ENCODE peak calls at places on chromosomes 12 and 14, in ten cellular contexts. V, G, U, P, R, I, Y, Q, H and W are unnamed samples.

GRCh38 chr12:117521327-117521726 is 159.9 kb upstream of the NOS1 start:
- DNase-seq in V (no peak), G (no peak), U (no peak), P (no peak), R (no peak), I (no peak), Y (no peak), Q (no peak), H (no peak), W (no peak)

GRCh38 chr14:76323331-76324050 is 52.4 kb upstream of the ESRRB start:
- DNase-seq in V (no peak), G (no peak), U (no peak), P (no peak), R (no peak), I (no peak), Y (no peak), Q (no peak), H (no peak), W (no peak)

GRCh38 chr12:31007636-31008175 is 66.0 kb upstream of the DDX11 start:
- DNase-seq in V (no peak), G (no peak), U (no peak), P (no peak), R (no peak), I (no peak), Y (no peak), Q (no peak), H (no peak), W (peak; percentile 43)

GRCh38 chr14:28307506-28307905 is 459.1 kb upstream of the FOXG1 start:
- DNase-seq in V (no peak), G (no peak), U (no peak), P (no peak), R (no peak), I (no peak), Y (no peak), Q (no peak), H (no peak), W (no peak)

GRCh38 chr12:130353081-130353480 is 15.4 kb downstream of the PIWIL1 start:
- DNase-seq in V (no peak), G (no peak), U (no peak), P (no peak), R (no peak), I (no peak), Y (no peak), Q (no peak), H (no peak), W (no peak)

GRCh38 chr14:20657216-20658211 is 16.0 kb upstream of the OR6S1 start:
- DNase-seq in V (no peak), G (no peak), U (no peak), P (peak; percentile 17), R (peak; percentile 70), I (no peak), Y (peak; percentile 36), Q (no peak), H (no peak), W (peak; percentile 52)

GRCh38 chr14:23577710-23578392 is 739 bp downstream of the JPH4 start:
- DNase-seq in V (no peak), G (no peak), U (no peak), P (no peak), R (peak; percentile 10), I (no peak), Y (no peak), Q (no peak), H (no peak), W (no peak)

GRCh38 chr12:39777465-39777864 is 157.9 kb upstream of the ABCD2 start:
- DNase-seq in V (no peak), G (no peak), U (no peak), P (no peak), R (no peak), I (no peak), Y (no peak), Q (no peak), H (no peak), W (peak; percentile 69)

GRCh38 chr12:91921555-91921954 is 224.1 kb downstream of the BTG1 start:
- DNase-seq in V (no peak), G (no peak), U (no peak), P (no peak), R (no peak), I (no peak), Y (no peak), Q (no peak), H (no peak), W (no peak)

GRCh38 chr12:86006727-86007126 is 132.6 kb downstream of the NTS start:
- DNase-seq in V (no peak), G (no peak), U (no peak), P (no peak), R (no peak), I (no peak), Y (no peak), Q (no peak), H (no peak), W (no peak)

GRCh38 chr14:23352506-23353432 is at the start of gene SLC22A17:
- DNase-seq in V (peak; percentile 43), G (peak; percentile 64), U (no peak), P (peak; percentile 77), R (peak; percentile 93), I (peak; percentile 95), Y (peak; percentile 63), Q (no peak), H (peak; percentile 90), W (peak; percentile 79)

GRCh38 chr12:105803292-105803691 is 335.5 kb downstream of the NUAK1 start:
- DNase-seq in V (no peak), G (no peak), U (no peak), P (no peak), R (no peak), I (no peak), Y (no peak), Q (no peak), H (no peak), W (no peak)

GRCh38 chr12:131783915-131784541 is 44.2 kb upstream of the MMP17 start:
- DNase-seq in V (no peak), G (no peak), U (peak; percentile 83), P (no peak), R (no peak), I (no peak), Y (no peak), Q (no peak), H (no peak), W (no peak)

GRCh38 chr14:72710212-72710611 is 183.7 kb downstream of the DPF3 start:
- DNase-seq in V (no peak), G (no peak), U (no peak), P (no peak), R (no peak), I (no peak), Y (no peak), Q (no peak), H (no peak), W (no peak)

GRCh38 chr12:121905746-121906145 is 12.6 kb upstream of the CFAP251 start:
- DNase-seq in V (no peak), G (no peak), U (no peak), P (no peak), R (peak; percentile 34), I (no peak), Y (no peak), Q (no peak), H (no peak), W (no peak)

GRCh38 chr12:115930336-115930735 is 347.2 kb downstream of the MED13L start:
- DNase-seq in V (no peak), G (no peak), U (no peak), P (no peak), R (no peak), I (no peak), Y (no peak), Q (no peak), H (no peak), W (no peak)

GRCh38 chr12:92030618-92031017 is 115.0 kb downstream of the BTG1 start:
- DNase-seq in V (peak; percentile 22), G (no peak), U (no peak), P (peak; percentile 47), R (peak; percentile 28), I (no peak), Y (peak; percentile 21), Q (peak; percentile 33), H (no peak), W (peak; percentile 74)

GRCh38 chr12:14416658-14417057 is 51.2 kb downstream of the ATF7IP start:
- DNase-seq in V (no peak), G (no peak), U (no peak), P (no peak), R (peak; percentile 46), I (no peak), Y (no peak), Q (peak; percentile 90), H (peak; percentile 7), W (no peak)

GRCh38 chr12:113306382-113306781 is 28.5 kb downstream of the SLC8B1 start:
- DNase-seq in V (no peak), G (no peak), U (no peak), P (no peak), R (no peak), I (no peak), Y (no peak), Q (no peak), H (no peak), W (no peak)

GRCh38 chr12:119171266-119171665 is 7.5 kb upstream of the HSPB8 start:
- DNase-seq in V (no peak), G (no peak), U (no peak), P (no peak), R (no peak), I (no peak), Y (no peak), Q (no peak), H (no peak), W (no peak)

GRCh38 chr12:62268956-62269355 is 8.8 kb downstream of the USP15 start:
- DNase-seq in V (no peak), G (no peak), U (peak; percentile 22), P (no peak), R (no peak), I (no peak), Y (no peak), Q (no peak), H (no peak), W (no peak)

GRCh38 chr12:55724226-55724939 is 4.2 kb downstream of the RDH5 start:
- DNase-seq in V (peak; percentile 58), G (no peak), U (no peak), P (peak; percentile 74), R (peak; percentile 79), I (no peak), Y (peak; percentile 68), Q (peak; percentile 82), H (peak; percentile 51), W (peak; percentile 91)

GRCh38 chr12:124686885-124687694 is 119.7 kb upstream of the NCOR2 start:
- DNase-seq in V (no peak), G (no peak), U (no peak), P (no peak), R (no peak), I (no peak), Y (no peak), Q (no peak), H (no peak), W (no peak)

GRCh38 chr14:60862283-60862682 is 118.6 kb downstream of the TRMT5 start:
- DNase-seq in V (no peak), G (no peak), U (no peak), P (peak; percentile 87), R (peak; percentile 57), I (peak; percentile 99), Y (no peak), Q (peak; percentile 1), H (no peak), W (no peak)

GRCh38 chr14:89444536-89445125 is 27.6 kb upstream of the FOXN3 start:
- DNase-seq in V (no peak), G (no peak), U (no peak), P (no peak), R (no peak), I (no peak), Y (no peak), Q (no peak), H (no peak), W (no peak)